ENCODE peak calls at places on chromosome X, in nine cellular contexts. V, R, A, F, H, C, D, X and I are unnamed samples.

GRCh38 chrX:152072236-152072635 is 66.1 kb downstream of the MAGEA10 start:
- DNase-seq in R (no peak), D (no peak), H (no peak), A (no peak), X (no peak), F (no peak), C (no peak), V (no peak), I (no peak)

GRCh38 chrX:12997898-12998687 is 23.2 kb downstream of the TMSB4X start:
- DNase-seq in A (no peak), F (no peak), H (no peak), C (no peak), D (peak; percentile 64), R (no peak), V (no peak), X (no peak), I (no peak)

GRCh38 chrX:25009407-25009806 is 6.4 kb downstream of the ARX start:
- DNase-seq in C (no peak), D (no peak), R (no peak), X (no peak), A (no peak), H (no peak), F (no peak), V (no peak), I (no peak)

GRCh38 chrX:133171962-133172708 is 46.0 kb downstream of the TFDP3 start:
- DNase-seq in C (no peak), X (no peak), A (no peak), F (no peak), V (no peak), H (peak; percentile 9), R (no peak), D (no peak), I (no peak)

GRCh38 chrX:17553961-17554482 is 179.0 kb downstream of the NHS start:
- DNase-seq in A (no peak), V (no peak), R (no peak), D (no peak), F (no peak), X (no peak), H (no peak), C (no peak), I (no peak)

GRCh38 chrX:151793886-151794285 is 59.3 kb downstream of the CNGA2 start:
- DNase-seq in H (no peak), V (no peak), D (no peak), F (no peak), C (no peak), X (no peak), R (no peak), A (no peak), I (no peak)

GRCh38 chrX:155768036-155768769 is 112.9 kb upstream of the VAMP7 start:
- DNase-seq in R (no peak), H (peak; percentile 50), C (no peak), V (no peak), X (no peak), F (peak; percentile 46), A (no peak), D (no peak), I (no peak)

GRCh38 chrX:72620550-72621145 is 48.0 kb upstream of the HDAC8 start:
- DNase-seq in D (no peak), X (no peak), H (peak; percentile 83), F (no peak), R (no peak), C (no peak), V (peak; percentile 26), A (no peak), I (no peak)

GRCh38 chrX:37060999-37061398 is 52.8 kb downstream of the FAM47C start:
- DNase-seq in V (no peak), A (no peak), F (no peak), X (no peak), C (no peak), H (peak; percentile 48), D (no peak), R (no peak), I (peak; percentile 27)

GRCh38 chrX:48848847-48849246 is 13.4 kb upstream of the PCSK1N start:
- DNase-seq in R (no peak), D (no peak), V (no peak), C (no peak), A (no peak), F (no peak), X (no peak), H (no peak), I (no peak)

GRCh38 chrX:49204017-49204416 is 4.0 kb upstream of the SYP start:
- DNase-seq in V (no peak), D (no peak), A (no peak), H (no peak), C (no peak), F (peak; percentile 79), R (no peak), X (no peak), I (no peak)

GRCh38 chrX:39716401-39716800 is 381.4 kb downstream of the BCOR start:
- DNase-seq in X (no peak), V (no peak), F (no peak), R (no peak), A (no peak), H (no peak), C (no peak), D (no peak), I (no peak)

GRCh38 chrX:152635941-152636340 is 1.8 kb upstream of the GABRQ start:
- DNase-seq in D (peak; percentile 22), X (no peak), A (no peak), H (peak; percentile 46), V (no peak), C (no peak), R (no peak), F (no peak), I (no peak)

GRCh38 chrX:149825424-149825823 is 43.7 kb downstream of the MAGEA9 start:
- DNase-seq in X (no peak), D (no peak), A (no peak), V (peak; percentile 49), H (peak; percentile 25), F (no peak), R (no peak), C (no peak), I (no peak)

GRCh38 chrX:55841962-55842752 is 124.6 kb downstream of the RRAGB start:
- DNase-seq in X (no peak), A (no peak), C (no peak), V (no peak), F (peak; percentile 53), R (no peak), H (no peak), D (no peak), I (no peak)

GRCh38 chrX:140318306-140318705 is 186.6 kb downstream of the SOX3 start:
- DNase-seq in R (no peak), A (no peak), V (no peak), D (no peak), C (no peak), F (no peak), X (no peak), H (no peak), I (no peak)